ENCODE peak calls at places on chromosomes 6 and 20, in ten cellular contexts. M, X, V, W, T, P, B, D, A and O are unnamed samples.

GRCh38 chr6:358432-358831 is 33.1 kb upstream of the IRF4 start:
- DNase-seq in B (no peak), T (no peak), V (no peak), W (no peak), P (no peak), X (no peak), D (no peak), M (no peak), A (no peak), O (no peak)

GRCh38 chr6:135195522-135195921 is 14.4 kb downstream of the MYB start:
- DNase-seq in M (no peak), T (no peak), D (no peak), B (no peak), P (no peak), A (no peak), X (no peak), W (no peak), V (no peak), O (no peak)

GRCh38 chr6:56101141-56101553 is 146.2 kb downstream of the COL21A1 start:
- DNase-seq in V (no peak), A (peak), D (peak), M (no peak), B (peak), T (no peak), P (no peak), X (peak), W (no peak), O (no peak)

GRCh38 chr20:57526067-57526884 is 1.3 kb upstream of the CTCFL start:
- DNase-seq in A (no peak), V (no peak), M (peak), T (peak), D (no peak), W (no peak), B (no peak), X (no peak), P (no peak), O (peak)

GRCh38 chr6:151121900-151122299 is 117.9 kb upstream of the AKAP12 start:
- DNase-seq in X (no peak), D (no peak), A (no peak), P (peak), B (peak), V (no peak), W (no peak), T (no peak), M (no peak), O (no peak)

GRCh38 chr20:8432435-8433148 is 300.5 kb downstream of the PLCB1 start:
- DNase-seq in X (no peak), A (no peak), T (no peak), M (no peak), W (no peak), V (no peak), P (no peak), D (no peak), B (peak), O (no peak)

GRCh38 chr6:6701864-6702263 is 113.3 kb downstream of the LY86 start:
- DNase-seq in T (no peak), X (no peak), P (no peak), V (no peak), M (no peak), D (no peak), A (no peak), W (no peak), B (no peak), O (no peak)

GRCh38 chr6:106182455-106182854 is 96.3 kb downstream of the PRDM1 start:
- DNase-seq in X (no peak), T (no peak), V (no peak), M (peak), B (peak), D (no peak), W (no peak), P (no peak), A (no peak), O (no peak)

GRCh38 chr6:41938590-41938989 is 3.0 kb downstream of the CCND3 start:
- DNase-seq in A (no peak), P (no peak), W (no peak), T (peak), X (no peak), M (no peak), V (no peak), D (no peak), B (no peak), O (no peak)

GRCh38 chr6:36545767-36546663 is 1.3 kb downstream of the STK38 start:
- DNase-seq in P (no peak), M (peak), A (no peak), V (no peak), W (no peak), T (peak), X (peak), B (peak), D (peak), O (no peak)

GRCh38 chr6:127900935-127901334 is at the start of gene THEMIS:
- DNase-seq in W (no peak), V (no peak), T (no peak), A (no peak), P (no peak), B (no peak), D (no peak), X (no peak), M (no peak), O (no peak)

GRCh38 chr6:21999012-21999528 is 297.8 kb downstream of the PRL start:
- DNase-seq in B (peak), A (peak), M (no peak), T (no peak), P (no peak), X (peak), V (no peak), D (peak), W (peak), O (no peak)

GRCh38 chr6:26428206-26428605 is 12.1 kb upstream of the BTN3A3 start:
- DNase-seq in D (no peak), W (no peak), M (no peak), V (no peak), B (no peak), P (no peak), A (no peak), T (no peak), X (no peak), O (no peak)

GRCh38 chr6:156193381-156193780 is 583.8 kb upstream of the ARID1B start:
- DNase-seq in X (no peak), A (no peak), M (no peak), V (no peak), B (no peak), P (no peak), T (no peak), W (no peak), D (no peak), O (no peak)

GRCh38 chr20:38214871-38215788 is 45.4 kb downstream of the KIAA1755 start:
- DNase-seq in A (no peak), M (no peak), T (no peak), X (peak), D (no peak), W (no peak), V (no peak), B (no peak), P (no peak), O (no peak)
- TF ChIP-seq CTCF in A (no peak), M (no peak), T (peak), X (peak), D (no peak), W (peak), V (no peak), B (peak), P (no peak), O (peak)

GRCh38 chr6:143176090-143177021 is 115.7 kb downstream of the AIG1 start:
- DNase-seq in T (no peak), X (peak), D (peak), P (no peak), M (no peak), A (peak), W (no peak), B (peak), V (no peak), O (peak)
- TF ChIP-seq CTCF in T (peak), X (peak), D (no peak), P (no peak), M (peak), A (no peak), W (no peak), B (peak), V (no peak), O (no peak)

GRCh38 chr6:169160091-169160854 is 93.4 kb downstream of the THBS2 start:
- DNase-seq in B (no peak), W (no peak), V (no peak), A (no peak), M (no peak), X (no peak), T (no peak), P (no peak), D (no peak), O (no peak)

GRCh38 chr6:169158182-169158573 is 95.5 kb downstream of the THBS2 start:
- DNase-seq in X (peak), D (peak), P (peak), W (peak), B (peak), V (no peak), M (no peak), T (no peak), A (no peak), O (no peak)

GRCh38 chr6:169159331-169159730 is 94.3 kb downstream of the THBS2 start:
- DNase-seq in M (no peak), X (no peak), T (no peak), A (no peak), B (no peak), W (no peak), P (no peak), V (no peak), D (no peak), O (no peak)

GRCh38 chr6:169157474-169158181 is 96.0 kb downstream of the THBS2 start:
- DNase-seq in A (no peak), P (no peak), T (no peak), X (no peak), V (no peak), M (no peak), W (no peak), B (no peak), D (no peak), O (no peak)

DNA sequence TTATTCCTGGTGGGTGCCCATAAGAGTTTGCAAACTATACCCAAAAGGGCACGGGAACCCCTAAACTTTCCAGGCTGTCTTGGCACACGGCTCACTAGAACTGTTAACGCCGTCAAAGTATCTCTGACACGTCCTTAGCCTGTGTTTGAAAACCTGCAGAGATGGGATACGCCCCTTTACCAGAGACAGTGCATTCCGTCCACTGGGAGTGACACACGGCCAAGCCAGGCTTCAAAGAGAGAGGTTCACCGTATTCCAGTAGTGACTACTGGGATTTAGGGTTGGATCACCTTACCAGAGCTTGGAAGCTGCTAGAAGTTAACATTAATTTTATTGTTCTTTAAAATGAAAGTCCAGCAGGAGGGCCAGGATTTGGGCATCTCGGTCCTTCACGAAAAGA is 94.9 kb downstream of the THBS2 start:
- DNase-seq in D (peak), P (no peak), X (no peak), A (no peak), T (no peak), M (no peak), B (peak), V (no peak), W (no peak), O (no peak)
- TF ChIP-seq CTCF in D (peak), P (no peak), X (no peak), A (no peak), T (no peak), M (no peak), B (no peak), V (no peak), W (no peak), O (no peak)

DNA sequence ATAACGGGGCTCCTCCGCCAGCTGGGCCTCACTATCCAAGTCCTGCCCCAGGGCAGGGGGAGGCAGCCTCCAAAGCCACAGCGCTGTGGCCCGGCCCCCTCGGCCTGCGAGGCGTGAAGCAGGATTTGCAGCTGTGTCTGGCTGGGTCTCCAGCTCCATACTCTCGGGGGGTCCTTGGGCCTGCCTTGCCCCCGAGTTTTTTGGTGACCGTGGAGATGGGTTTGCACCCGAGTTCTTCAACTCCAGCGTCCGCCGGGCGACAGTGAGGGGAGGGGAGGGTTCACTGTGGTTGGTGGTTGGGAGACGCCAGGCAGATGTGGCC is 54.9 kb upstream of the CHRNA4 start:
- DNase-seq in X (no peak), T (no peak), D (no peak), M (no peak), A (no peak), W (no peak), B (no peak), P (no peak), V (no peak), O (no peak)
- TF ChIP-seq CTCF in X (no peak), T (no peak), D (no peak), M (no peak), A (no peak), W (no peak), B (no peak), P (no peak), V (no peak), O (no peak)

DNA sequence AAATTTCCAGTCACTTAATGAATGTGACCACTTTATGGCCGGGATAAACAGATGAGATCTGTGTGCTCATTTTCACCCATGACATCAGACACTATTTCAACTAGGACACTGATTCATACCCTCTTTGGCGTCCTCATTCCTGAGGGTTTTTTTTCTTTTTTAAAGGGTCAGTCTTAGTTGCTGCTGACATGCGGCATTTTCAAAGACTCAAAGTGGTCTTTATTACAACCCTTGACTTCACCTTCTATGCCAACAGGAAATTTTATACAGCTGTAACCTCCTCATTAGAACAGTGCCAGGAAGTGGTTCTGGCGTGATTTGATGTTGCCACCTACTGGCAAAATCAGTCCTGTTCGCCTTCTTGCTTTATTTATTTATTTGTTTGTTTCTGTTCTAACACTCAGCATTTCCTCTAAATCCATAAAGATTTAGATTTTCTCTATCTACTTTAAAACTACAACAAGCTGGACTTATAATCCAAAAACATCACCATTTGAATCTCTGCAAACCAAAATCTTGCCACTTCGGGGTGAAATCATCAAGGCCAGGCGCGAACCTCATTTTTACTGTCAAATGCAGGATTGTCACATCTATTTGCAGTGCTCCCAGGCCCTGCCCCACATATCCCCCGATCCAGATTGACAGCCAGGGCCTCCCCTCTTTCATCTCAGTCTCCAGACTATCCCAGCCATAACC is 77.7 kb downstream of the C6orf118 start:
- DNase-seq in V (no peak), X (peak), P (no peak), A (peak), D (no peak), B (peak), W (no peak), M (no peak), T (peak), O (no peak)
- TF ChIP-seq CTCF in V (no peak), X (peak), P (peak), A (peak), D (no peak), B (peak), W (no peak), M (no peak), T (peak), O (peak)

GRCh38 chr6:90277301-90278011 is 19.2 kb downstream of the BACH2 start:
- DNase-seq in V (no peak), X (no peak), B (no peak), T (no peak), W (no peak), P (no peak), A (no peak), M (no peak), D (peak), O (no peak)

GRCh38 chr6:90278129-90278528 is 18.5 kb downstream of the BACH2 start:
- DNase-seq in V (no peak), P (no peak), B (no peak), A (no peak), D (no peak), X (no peak), M (no peak), W (no peak), T (no peak), O (no peak)

GRCh38 chr6:90271831-90272230 is 24.8 kb downstream of the BACH2 start:
- DNase-seq in P (no peak), D (no peak), V (no peak), W (no peak), T (no peak), B (no peak), M (no peak), A (no peak), X (no peak), O (no peak)

GRCh38 chr6:90273863-90274262 is 22.8 kb downstream of the BACH2 start:
- DNase-seq in T (no peak), W (no peak), V (no peak), P (no peak), B (no peak), X (no peak), M (no peak), A (no peak), D (no peak), O (no peak)

GRCh38 chr6:90274481-90275030 is 22.1 kb downstream of the BACH2 start:
- DNase-seq in T (peak), X (no peak), V (peak), B (no peak), D (no peak), A (no peak), M (no peak), W (no peak), P (no peak), O (no peak)
- TF ChIP-seq CTCF in T (peak), X (peak), V (no peak), B (no peak), D (no peak), A (no peak), M (no peak), W (no peak), P (no peak), O (no peak)